ENCODE peak calls at places on chromosomes 11 and 22, in five cellular contexts. One of them, this sample, is unnamed.

GRCh38 chr11:3220101-3220500 is 1.5 kb upstream of the MRGPRG start:
- DNase-seq in coronary artery: peak
- DNase-seq in hepatocyte: no peak
- DNase-seq in GM19239: no peak
- DNase-seq in fibroblast of the aortic adventitia: no peak
- DNase-seq in this sample: no peak

GRCh38 chr11:69880803-69881445 is 61.7 kb upstream of the FGF3 start:
- DNase-seq in hepatocyte: no peak
- DNase-seq in GM19239: no peak
- DNase-seq in coronary artery: no peak
- DNase-seq in fibroblast of the aortic adventitia: no peak
- DNase-seq in this sample: no peak

GRCh38 chr11:113874096-113874919 is 1.1 kb downstream of the USP28 start:
- DNase-seq in GM19239: no peak
- DNase-seq in fibroblast of the aortic adventitia: peak
- DNase-seq in coronary artery: no peak
- DNase-seq in hepatocyte: no peak
- DNase-seq in this sample: no peak

GRCh38 chr22:41873391-41873790 is 40.5 kb downstream of the SREBF2 start:
- DNase-seq in coronary artery: no peak
- DNase-seq in fibroblast of the aortic adventitia: no peak
- DNase-seq in hepatocyte: no peak
- DNase-seq in GM19239: no peak
- DNase-seq in this sample: no peak

GRCh38 chr11:115170133-115170815 is 333.9 kb downstream of the CADM1 start:
- DNase-seq in fibroblast of the aortic adventitia: peak
- DNase-seq in coronary artery: no peak
- DNase-seq in GM19239: peak
- DNase-seq in hepatocyte: peak
- DNase-seq in this sample: no peak

GRCh38 chr11:74030668-74031309 is 21.9 kb upstream of the UCP3 start:
- DNase-seq in fibroblast of the aortic adventitia: no peak
- DNase-seq in coronary artery: no peak
- DNase-seq in hepatocyte: no peak
- DNase-seq in GM19239: no peak
- DNase-seq in this sample: no peak

GRCh38 chr11:68461284-68461861 is 821 bp downstream of the PPP6R3 start:
- DNase-seq in GM19239: no peak
- DNase-seq in fibroblast of the aortic adventitia: no peak
- DNase-seq in hepatocyte: no peak
- DNase-seq in coronary artery: no peak
- DNase-seq in this sample: no peak

GRCh38 chr11:61601512-61601911 is 20.6 kb upstream of the SYT7 start:
- DNase-seq in coronary artery: no peak
- DNase-seq in hepatocyte: peak
- DNase-seq in GM19239: no peak
- DNase-seq in fibroblast of the aortic adventitia: no peak
- DNase-seq in this sample: no peak

GRCh38 chr11:20112291-20113146 is 47.8 kb downstream of the DBX1 start:
- DNase-seq in GM19239: no peak
- DNase-seq in fibroblast of the aortic adventitia: peak
- DNase-seq in hepatocyte: peak
- DNase-seq in coronary artery: peak
- DNase-seq in this sample: no peak

GRCh38 chr22:46883547-46883946 is 121.1 kb downstream of the TBC1D22A start:
- DNase-seq in fibroblast of the aortic adventitia: no peak
- DNase-seq in GM19239: no peak
- DNase-seq in coronary artery: no peak
- DNase-seq in hepatocyte: no peak
- DNase-seq in this sample: no peak

GRCh38 chr11:110345756-110346155 is 49.3 kb upstream of the RDX start:
- DNase-seq in coronary artery: no peak
- DNase-seq in hepatocyte: no peak
- DNase-seq in GM19239: no peak
- DNase-seq in fibroblast of the aortic adventitia: no peak
- DNase-seq in this sample: no peak

GRCh38 chr11:101975734-101976133 is 59.4 kb upstream of the ANGPTL5 start:
- DNase-seq in fibroblast of the aortic adventitia: no peak
- DNase-seq in GM19239: no peak
- DNase-seq in hepatocyte: no peak
- DNase-seq in coronary artery: no peak
- DNase-seq in this sample: no peak

GRCh38 chr11:83158965-83159900 is 2.3 kb downstream of the PCF11 start:
- DNase-seq in coronary artery: no peak
- DNase-seq in GM19239: no peak
- DNase-seq in hepatocyte: no peak
- DNase-seq in fibroblast of the aortic adventitia: no peak
- DNase-seq in this sample: no peak

GRCh38 chr11:66268953-66269906 is 791 bp downstream of the RAB1B start:
- DNase-seq in coronary artery: no peak
- DNase-seq in fibroblast of the aortic adventitia: peak
- DNase-seq in GM19239: no peak
- DNase-seq in hepatocyte: peak
- DNase-seq in this sample: no peak

GRCh38 chr22:48594016-48594756 is 1233.5 kb downstream of the BRD1 start:
- DNase-seq in coronary artery: no peak
- DNase-seq in hepatocyte: no peak
- DNase-seq in fibroblast of the aortic adventitia: no peak
- DNase-seq in GM19239: no peak
- DNase-seq in this sample: no peak

GRCh38 chr11:72352859-72353551 is 81.3 kb downstream of the CLPB start:
- DNase-seq in coronary artery: no peak
- DNase-seq in hepatocyte: peak
- DNase-seq in GM19239: peak
- DNase-seq in fibroblast of the aortic adventitia: peak
- DNase-seq in this sample: no peak

GRCh38 chr22:46408568-46409506 is 73.3 kb downstream of the TRMU start:
- DNase-seq in fibroblast of the aortic adventitia: no peak
- DNase-seq in hepatocyte: no peak
- DNase-seq in coronary artery: no peak
- DNase-seq in GM19239: no peak
- DNase-seq in this sample: no peak